ENCODE peak calls at places on chromosomes 4 and X, in nine cellular contexts. One of them, this sample, is unnamed.

GRCh38 chr4:85861064-85861767 is 386.3 kb downstream of the ARHGAP24 start:
- DNase-seq in A549: no peak
- DNase-seq in stomach: peak; percentile 42
- DNase-seq in ovary: no peak
- DNase-seq in upper lobe of left lung: no peak
- DNase-seq in transverse colon: no peak
- DNase-seq in suprapubic skin: no peak
- DNase-seq in K562: no peak
- DNase-seq in esophagus muscularis mucosa: no peak
- DNase-seq in this sample: no peak

GRCh38 chr4:83149885-83150562 is 35.5 kb upstream of the PLAC8 start:
- DNase-seq in K562: no peak
- DNase-seq in suprapubic skin: no peak
- DNase-seq in ovary: no peak
- DNase-seq in transverse colon: no peak
- DNase-seq in upper lobe of left lung: no peak
- DNase-seq in stomach: no peak
- DNase-seq in A549: no peak
- DNase-seq in esophagus muscularis mucosa: no peak
- DNase-seq in this sample: no peak

GRCh38 chrX:140766024-140766611 is 56.6 kb downstream of the LINC00632 start:
- DNase-seq in upper lobe of left lung: peak; percentile 22
- DNase-seq in transverse colon: peak; percentile 22
- DNase-seq in suprapubic skin: peak; percentile 62
- DNase-seq in esophagus muscularis mucosa: no peak
- DNase-seq in A549: no peak
- DNase-seq in K562: peak; percentile 28
- DNase-seq in ovary: peak; percentile 15
- DNase-seq in stomach: peak; percentile 37
- DNase-seq in this sample: peak; percentile 23

GRCh38 chrX:24264383-24264782 is 49.5 kb downstream of the SUPT20HL2 start:
- DNase-seq in upper lobe of left lung: no peak
- DNase-seq in esophagus muscularis mucosa: no peak
- DNase-seq in stomach: no peak
- DNase-seq in transverse colon: no peak
- DNase-seq in A549: peak; percentile 16
- DNase-seq in K562: no peak
- DNase-seq in ovary: no peak
- DNase-seq in suprapubic skin: no peak
- DNase-seq in this sample: no peak

GRCh38 chr4:181503800-181504364 is 739.3 kb upstream of the TENM3 start:
- DNase-seq in esophagus muscularis mucosa: no peak
- DNase-seq in A549: no peak
- DNase-seq in ovary: no peak
- DNase-seq in stomach: no peak
- DNase-seq in transverse colon: no peak
- DNase-seq in K562: no peak
- DNase-seq in suprapubic skin: no peak
- DNase-seq in upper lobe of left lung: no peak
- DNase-seq in this sample: no peak

GRCh38 chr4:173556398-173557131 is 26.5 kb upstream of the HAND2 start:
- DNase-seq in K562: no peak
- DNase-seq in A549: no peak
- DNase-seq in ovary: no peak
- DNase-seq in esophagus muscularis mucosa: no peak
- DNase-seq in upper lobe of left lung: no peak
- DNase-seq in transverse colon: no peak
- DNase-seq in suprapubic skin: no peak
- DNase-seq in stomach: no peak
- DNase-seq in this sample: no peak

GRCh38 chr4:174591243-174592021 is 69.1 kb upstream of the HPGD start:
- DNase-seq in K562: no peak
- DNase-seq in esophagus muscularis mucosa: no peak
- DNase-seq in transverse colon: no peak
- DNase-seq in suprapubic skin: no peak
- DNase-seq in A549: no peak
- DNase-seq in ovary: no peak
- DNase-seq in upper lobe of left lung: no peak
- DNase-seq in stomach: no peak
- DNase-seq in this sample: no peak

GRCh38 chr4:98626350-98626749 is 32.1 kb downstream of the TSPAN5 start:
- DNase-seq in esophagus muscularis mucosa: peak; percentile 91
- DNase-seq in K562: no peak
- DNase-seq in upper lobe of left lung: no peak
- DNase-seq in A549: peak; percentile 25
- DNase-seq in stomach: no peak
- DNase-seq in suprapubic skin: no peak
- DNase-seq in ovary: peak; percentile 86
- DNase-seq in transverse colon: no peak
- DNase-seq in this sample: no peak

GRCh38 chrX:1242901-1243402 is 25.7 kb upstream of the CSF2RA start:
- DNase-seq in suprapubic skin: no peak
- DNase-seq in stomach: no peak
- DNase-seq in K562: no peak
- DNase-seq in A549: no peak
- DNase-seq in transverse colon: no peak
- DNase-seq in upper lobe of left lung: no peak
- DNase-seq in ovary: no peak
- DNase-seq in esophagus muscularis mucosa: no peak
- DNase-seq in this sample: no peak

GRCh38 chr4:169968999-169969398 is 57.2 kb downstream of the MFAP3L start:
- DNase-seq in A549: peak; percentile 5
- DNase-seq in esophagus muscularis mucosa: no peak
- DNase-seq in stomach: no peak
- DNase-seq in K562: no peak
- DNase-seq in suprapubic skin: no peak
- DNase-seq in upper lobe of left lung: no peak
- DNase-seq in ovary: no peak
- DNase-seq in transverse colon: no peak
- DNase-seq in this sample: no peak

GRCh38 chrX:101025126-101025525 is 26.8 kb downstream of the TRMT2B start:
- DNase-seq in esophagus muscularis mucosa: no peak
- DNase-seq in stomach: no peak
- DNase-seq in upper lobe of left lung: no peak
- DNase-seq in K562: no peak
- DNase-seq in transverse colon: no peak
- DNase-seq in ovary: no peak
- DNase-seq in suprapubic skin: no peak
- DNase-seq in A549: no peak
- DNase-seq in this sample: no peak

GRCh38 chrX:15349046-15349445 is 13.7 kb upstream of the PIGA start:
- DNase-seq in suprapubic skin: no peak
- DNase-seq in stomach: peak; percentile 42
- DNase-seq in transverse colon: peak; percentile 13
- DNase-seq in A549: peak; percentile 31
- DNase-seq in esophagus muscularis mucosa: no peak
- DNase-seq in upper lobe of left lung: peak; percentile 53
- DNase-seq in K562: peak; percentile 13
- DNase-seq in ovary: peak; percentile 31
- DNase-seq in this sample: peak; percentile 67

GRCh38 chr4:108830509-108831244 is 67.8 kb upstream of the ETNPPL start:
- DNase-seq in stomach: peak; percentile 61
- DNase-seq in esophagus muscularis mucosa: no peak
- DNase-seq in K562: no peak
- DNase-seq in suprapubic skin: no peak
- DNase-seq in upper lobe of left lung: peak; percentile 84
- DNase-seq in A549: no peak
- DNase-seq in ovary: no peak
- DNase-seq in transverse colon: peak; percentile 39
- DNase-seq in this sample: no peak

GRCh38 chr4:538542-539142 is 37.5 kb downstream of the TMEM271 start:
- DNase-seq in stomach: no peak
- DNase-seq in K562: no peak
- DNase-seq in ovary: no peak
- DNase-seq in upper lobe of left lung: no peak
- DNase-seq in esophagus muscularis mucosa: no peak
- DNase-seq in A549: no peak
- DNase-seq in suprapubic skin: no peak
- DNase-seq in transverse colon: no peak
- DNase-seq in this sample: no peak

GRCh38 chrX:46683023-46683422 is 75.9 kb downstream of the SLC9A7 start:
- DNase-seq in ovary: no peak
- DNase-seq in upper lobe of left lung: no peak
- DNase-seq in K562: no peak
- DNase-seq in transverse colon: no peak
- DNase-seq in esophagus muscularis mucosa: no peak
- DNase-seq in stomach: no peak
- DNase-seq in A549: no peak
- DNase-seq in suprapubic skin: no peak
- DNase-seq in this sample: no peak

GRCh38 chrX:85851418-85851817 is 195.9 kb downstream of the CHM start:
- DNase-seq in transverse colon: peak; percentile 26
- DNase-seq in stomach: peak; percentile 28
- DNase-seq in upper lobe of left lung: peak; percentile 29
- DNase-seq in K562: no peak
- DNase-seq in suprapubic skin: no peak
- DNase-seq in ovary: no peak
- DNase-seq in A549: peak; percentile 0
- DNase-seq in esophagus muscularis mucosa: no peak
- DNase-seq in this sample: no peak

GRCh38 chr4:145614235-145614615 is 5.0 kb upstream of the MMAA start:
- DNase-seq in suprapubic skin: no peak
- DNase-seq in esophagus muscularis mucosa: no peak
- DNase-seq in transverse colon: no peak
- DNase-seq in upper lobe of left lung: no peak
- DNase-seq in stomach: no peak
- DNase-seq in A549: no peak
- DNase-seq in ovary: no peak
- DNase-seq in K562: no peak
- DNase-seq in this sample: no peak

GRCh38 chr4:163392328-163392727 is 48.6 kb downstream of the NPY5R start:
- DNase-seq in upper lobe of left lung: no peak
- DNase-seq in K562: no peak
- DNase-seq in transverse colon: no peak
- DNase-seq in A549: no peak
- DNase-seq in esophagus muscularis mucosa: no peak
- DNase-seq in suprapubic skin: no peak
- DNase-seq in stomach: no peak
- DNase-seq in ovary: no peak
- DNase-seq in this sample: no peak

GRCh38 chr4:150577786-150578185 is 4.2 kb upstream of the MAB21L2 start:
- DNase-seq in A549: no peak
- DNase-seq in esophagus muscularis mucosa: no peak
- DNase-seq in stomach: no peak
- DNase-seq in K562: no peak
- DNase-seq in transverse colon: no peak
- DNase-seq in suprapubic skin: no peak
- DNase-seq in upper lobe of left lung: no peak
- DNase-seq in ovary: no peak
- DNase-seq in this sample: no peak

GRCh38 chr4:1238676-1239000 is 10.3 kb downstream of the CTBP1 start:
- DNase-seq in suprapubic skin: peak; percentile 54
- DNase-seq in esophagus muscularis mucosa: no peak
- DNase-seq in stomach: no peak
- DNase-seq in A549: no peak
- DNase-seq in upper lobe of left lung: peak; percentile 18
- DNase-seq in ovary: peak; percentile 6
- DNase-seq in transverse colon: peak; percentile 4
- DNase-seq in K562: no peak
- DNase-seq in this sample: no peak

GRCh38 chr4:168453146-168453545 is 27.1 kb downstream of the DDX60L start:
- DNase-seq in transverse colon: no peak
- DNase-seq in A549: no peak
- DNase-seq in esophagus muscularis mucosa: no peak
- DNase-seq in upper lobe of left lung: no peak
- DNase-seq in stomach: no peak
- DNase-seq in K562: no peak
- DNase-seq in ovary: no peak
- DNase-seq in suprapubic skin: no peak
- DNase-seq in this sample: no peak

GRCh38 chrX:137342969-137343368 is 223.0 kb upstream of the ZIC3 start:
- DNase-seq in ovary: no peak
- DNase-seq in A549: no peak
- DNase-seq in stomach: no peak
- DNase-seq in esophagus muscularis mucosa: no peak
- DNase-seq in K562: no peak
- DNase-seq in transverse colon: no peak
- DNase-seq in suprapubic skin: no peak
- DNase-seq in upper lobe of left lung: no peak
- DNase-seq in this sample: no peak

GRCh38 chrX:40414335-40414734 is 166.4 kb upstream of the ATP6AP2 start:
- DNase-seq in esophagus muscularis mucosa: no peak
- DNase-seq in A549: no peak
- DNase-seq in upper lobe of left lung: no peak
- DNase-seq in ovary: no peak
- DNase-seq in suprapubic skin: no peak
- DNase-seq in K562: no peak
- DNase-seq in stomach: no peak
- DNase-seq in transverse colon: no peak
- DNase-seq in this sample: no peak
- TF ChIP-seq EP300 in esophagus muscularis mucosa: no peak
- TF ChIP-seq EP300 in A549: no peak
- TF ChIP-seq EP300 in upper lobe of left lung: no peak
- TF ChIP-seq EP300 in ovary: no peak
- TF ChIP-seq EP300 in suprapubic skin: no peak
- TF ChIP-seq EP300 in K562: no peak
- TF ChIP-seq EP300 in stomach: no peak
- TF ChIP-seq EP300 in transverse colon: no peak
- TF ChIP-seq EP300 in this sample: no peak

GRCh38 chr4:185396724-185397402 is at the start of gene ANKRD37:
- DNase-seq in transverse colon: peak; percentile 62
- DNase-seq in K562: peak; percentile 42
- DNase-seq in stomach: peak; percentile 69
- DNase-seq in ovary: no peak
- DNase-seq in A549: no peak
- DNase-seq in esophagus muscularis mucosa: no peak
- DNase-seq in upper lobe of left lung: peak; percentile 67
- DNase-seq in suprapubic skin: peak; percentile 76
- DNase-seq in this sample: no peak
- TF ChIP-seq POLR2A in transverse colon: peak; percentile 95
- TF ChIP-seq POLR2A in K562: no peak
- TF ChIP-seq POLR2A in stomach: peak; percentile 78
- TF ChIP-seq POLR2A in ovary: no peak
- TF ChIP-seq POLR2A in A549: no peak
- TF ChIP-seq POLR2A in esophagus muscularis mucosa: no peak
- TF ChIP-seq POLR2A in upper lobe of left lung: no peak
- TF ChIP-seq POLR2A in suprapubic skin: no peak
- TF ChIP-seq POLR2A in this sample: no peak

DNA sequence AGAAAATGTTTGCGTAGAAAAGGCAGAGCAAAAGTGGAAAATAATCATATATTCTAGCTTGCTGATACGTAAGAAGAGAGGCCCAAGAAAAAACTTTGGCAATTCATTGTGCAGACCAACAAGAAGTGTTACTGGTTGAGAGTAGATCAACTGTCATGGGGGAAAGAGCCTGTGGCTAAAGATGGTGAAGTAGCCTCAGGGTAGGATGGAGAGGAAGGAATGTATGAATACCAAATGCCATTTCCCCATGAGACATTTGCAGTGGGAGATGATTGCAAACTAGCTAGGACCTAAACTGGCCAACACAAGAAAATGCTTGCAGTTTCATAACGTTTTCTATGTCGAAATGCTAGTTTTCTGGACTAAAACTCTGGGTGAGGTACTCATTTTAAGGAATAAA is 47.7 kb upstream of the ADGRL3 start:
- DNase-seq in esophagus muscularis mucosa: no peak
- DNase-seq in K562: no peak
- DNase-seq in ovary: no peak
- DNase-seq in suprapubic skin: no peak
- DNase-seq in transverse colon: no peak
- DNase-seq in stomach: no peak
- DNase-seq in A549: no peak
- DNase-seq in upper lobe of left lung: no peak
- DNase-seq in this sample: no peak
- TF ChIP-seq EP300 in esophagus muscularis mucosa: no peak
- TF ChIP-seq EP300 in K562: no peak
- TF ChIP-seq EP300 in ovary: no peak
- TF ChIP-seq EP300 in suprapubic skin: no peak
- TF ChIP-seq EP300 in transverse colon: no peak
- TF ChIP-seq EP300 in stomach: no peak
- TF ChIP-seq EP300 in A549: no peak
- TF ChIP-seq EP300 in upper lobe of left lung: no peak
- TF ChIP-seq EP300 in this sample: no peak

GRCh38 chrX:123732679-123733363 is at the start of gene THOC2:
- DNase-seq in K562: peak; percentile 71
- DNase-seq in A549: peak; percentile 77
- DNase-seq in stomach: peak; percentile 83
- DNase-seq in upper lobe of left lung: peak; percentile 85
- DNase-seq in transverse colon: peak; percentile 87
- DNase-seq in ovary: peak; percentile 83
- DNase-seq in esophagus muscularis mucosa: peak; percentile 97
- DNase-seq in suprapubic skin: peak; percentile 91
- DNase-seq in this sample: peak; percentile 73
- TF ChIP-seq POLR2A in K562: peak; percentile 93
- TF ChIP-seq POLR2A in A549: peak; percentile 44
- TF ChIP-seq POLR2A in stomach: no peak
- TF ChIP-seq POLR2A in upper lobe of left lung: no peak
- TF ChIP-seq POLR2A in transverse colon: peak; percentile 46
- TF ChIP-seq POLR2A in ovary: peak; percentile 42
- TF ChIP-seq POLR2A in esophagus muscularis mucosa: no peak
- TF ChIP-seq POLR2A in suprapubic skin: no peak
- TF ChIP-seq POLR2A in this sample: peak; percentile 30

This sample was measured in tibial nerve.